ENCODE peak calls at places on chromosome 18, in four cellular contexts. X, I, Q and O are unnamed samples.

GRCh38 chr18:59008302-59008974 is 131.2 kb upstream of the SEC11C start:
- DNase-seq in X (no peak), I (no peak), Q (no peak), O (no peak)

GRCh38 chr18:68314403-68314802 is 400.5 kb downstream of the TMX3 start:
- DNase-seq in X (no peak), I (no peak), Q (no peak), O (peak)

GRCh38 chr18:160831-161570 is 2.6 kb downstream of the USP14 start:
- DNase-seq in X (no peak), I (no peak), Q (no peak), O (no peak)

GRCh38 chr18:59823611-59824195 is 76.1 kb upstream of the PMAIP1 start:
- DNase-seq in X (no peak), I (peak), Q (peak), O (peak)

GRCh38 chr18:43789234-43790000 is 512.1 kb upstream of the SYT4 start:
- DNase-seq in X (no peak), I (no peak), Q (no peak), O (peak)

GRCh38 chr18:36350839-36351474 is 53.4 kb downstream of the FHOD3 start:
- DNase-seq in X (no peak), I (no peak), Q (no peak), O (peak)

GRCh38 chr18:24136967-24137373 is 1.9 kb upstream of the CABYR start:
- DNase-seq in X (no peak), I (no peak), Q (no peak), O (no peak)

GRCh38 chr18:7021994-7022840 is 95.4 kb downstream of the LAMA1 start:
- DNase-seq in X (no peak), I (no peak), Q (no peak), O (peak)

GRCh38 chr18:25921677-25922421 is 168.6 kb downstream of the SS18 start:
- DNase-seq in X (peak), I (no peak), Q (no peak), O (peak)